ENCODE peak calls at places on chromosomes 4 and X, in five cellular contexts. F, E, N, I and R are unnamed samples.

GRCh38 chr4:40475609-40476008 is 140.5 kb downstream of the CHRNA9 start:
- DNase-seq in E (no peak), F (no peak), I (no peak), N (no peak), R (no peak)

GRCh38 chrX:153469811-153470410 is 465 bp downstream of the HAUS7 start:
- DNase-seq in N (no peak), I (no peak), F (no peak), E (no peak), R (no peak)

GRCh38 chr4:36292551-36293188 is 11.3 kb downstream of the DTHD1 start:
- DNase-seq in F (no peak), I (no peak), N (no peak), E (no peak), R (no peak)

GRCh38 chrX:22974616-22975015 is 25.1 kb upstream of the DDX53 start:
- DNase-seq in I (no peak), F (no peak), N (no peak), E (no peak), R (peak)

GRCh38 chr4:121376097-121376496 is 4.7 kb downstream of the QRFPR start:
- DNase-seq in F (no peak), I (no peak), E (no peak), N (no peak), R (no peak)

GRCh38 chr4:21226637-21227538 is 526.6 kb downstream of the PACRGL start:
- DNase-seq in F (no peak), E (no peak), I (no peak), N (no peak), R (no peak)

GRCh38 chr4:29002151-29002550 is 1718.0 kb upstream of the PCDH7 start:
- DNase-seq in F (no peak), E (no peak), I (no peak), N (no peak), R (no peak)

GRCh38 chr4:73452953-73453700 is 17.1 kb downstream of the AFP start:
- DNase-seq in F (no peak), N (no peak), I (no peak), E (no peak), R (peak)

GRCh38 chr4:181550381-181550780 is 692.8 kb upstream of the TENM3 start:
- DNase-seq in F (no peak), N (peak), E (no peak), I (no peak), R (no peak)

GRCh38 chr4:53113433-53114215 is 251.5 kb downstream of the RASL11B start:
- DNase-seq in E (no peak), N (no peak), F (peak), I (no peak), R (no peak)